ENCODE peak calls at places on chromosome 1, in nine cellular contexts. One of them, this sample, is unnamed.
A peak's percentile ranks its signal among the peaks of the same experiment; 100 is the strongest.

GRCh38 chr1:98323906-98324358 is 337.6 kb upstream of the SNX7 start:
- DNase-seq in left cardiac atrium: peak; percentile 38
- DNase-seq in NCI-H187: no peak
- DNase-seq in C1 segment of cervical spinal cord: no peak
- DNase-seq in OCI-LY7: no peak
- DNase-seq in hypothalamus: no peak
- DNase-seq in fibroblast of the aortic adventitia: peak; percentile 99
- DNase-seq in amygdala: no peak
- DNase-seq in activated CD4-positive, alpha-beta T cell treated with anti-CD3 and anti-CD28 coated beads for 36 hours: peak; percentile 6
- DNase-seq in this sample: no peak

GRCh38 chr1:211482306-211482705 is 9.7 kb downstream of the RD3 start:
- DNase-seq in left cardiac atrium: no peak
- DNase-seq in NCI-H187: no peak
- DNase-seq in C1 segment of cervical spinal cord: no peak
- DNase-seq in OCI-LY7: no peak
- DNase-seq in hypothalamus: no peak
- DNase-seq in fibroblast of the aortic adventitia: no peak
- DNase-seq in amygdala: no peak
- DNase-seq in activated CD4-positive, alpha-beta T cell treated with anti-CD3 and anti-CD28 coated beads for 36 hours: no peak
- DNase-seq in this sample: no peak

GRCh38 chr1:77056525-77056924 is 162.7 kb downstream of the PIGK start:
- DNase-seq in left cardiac atrium: no peak
- DNase-seq in NCI-H187: no peak
- DNase-seq in C1 segment of cervical spinal cord: no peak
- DNase-seq in OCI-LY7: no peak
- DNase-seq in hypothalamus: no peak
- DNase-seq in fibroblast of the aortic adventitia: no peak
- DNase-seq in amygdala: no peak
- DNase-seq in activated CD4-positive, alpha-beta T cell treated with anti-CD3 and anti-CD28 coated beads for 36 hours: no peak
- DNase-seq in this sample: no peak

GRCh38 chr1:176338897-176339296 is 124.1 kb upstream of the PAPPA2 start:
- DNase-seq in left cardiac atrium: no peak
- DNase-seq in NCI-H187: no peak
- DNase-seq in C1 segment of cervical spinal cord: no peak
- DNase-seq in OCI-LY7: no peak
- DNase-seq in hypothalamus: no peak
- DNase-seq in fibroblast of the aortic adventitia: no peak
- DNase-seq in amygdala: no peak
- DNase-seq in activated CD4-positive, alpha-beta T cell treated with anti-CD3 and anti-CD28 coated beads for 36 hours: no peak
- DNase-seq in this sample: no peak

GRCh38 chr1:107124705-107125104 is 16.1 kb upstream of the NTNG1 start:
- DNase-seq in left cardiac atrium: no peak
- DNase-seq in NCI-H187: no peak
- DNase-seq in C1 segment of cervical spinal cord: no peak
- DNase-seq in OCI-LY7: no peak
- DNase-seq in hypothalamus: no peak
- DNase-seq in fibroblast of the aortic adventitia: no peak
- DNase-seq in amygdala: no peak
- DNase-seq in activated CD4-positive, alpha-beta T cell treated with anti-CD3 and anti-CD28 coated beads for 36 hours: no peak
- DNase-seq in this sample: no peak

GRCh38 chr1:29415156-29415830 is 179.0 kb downstream of the PTPRU start:
- DNase-seq in left cardiac atrium: no peak
- DNase-seq in NCI-H187: no peak
- DNase-seq in C1 segment of cervical spinal cord: no peak
- DNase-seq in OCI-LY7: no peak
- DNase-seq in hypothalamus: no peak
- DNase-seq in fibroblast of the aortic adventitia: no peak
- DNase-seq in amygdala: no peak
- DNase-seq in activated CD4-positive, alpha-beta T cell treated with anti-CD3 and anti-CD28 coated beads for 36 hours: peak; percentile 10
- DNase-seq in this sample: no peak

GRCh38 chr1:19765623-19766022 is 34.1 kb downstream of the TMCO4 start:
- DNase-seq in left cardiac atrium: no peak
- DNase-seq in NCI-H187: no peak
- DNase-seq in C1 segment of cervical spinal cord: no peak
- DNase-seq in OCI-LY7: no peak
- DNase-seq in hypothalamus: no peak
- DNase-seq in fibroblast of the aortic adventitia: peak; percentile 89
- DNase-seq in amygdala: no peak
- DNase-seq in activated CD4-positive, alpha-beta T cell treated with anti-CD3 and anti-CD28 coated beads for 36 hours: peak; percentile 72
- DNase-seq in this sample: no peak

GRCh38 chr1:174692313-174692712 is 244.5 kb downstream of the GPR52 start:
- DNase-seq in left cardiac atrium: no peak
- DNase-seq in NCI-H187: no peak
- DNase-seq in C1 segment of cervical spinal cord: no peak
- DNase-seq in OCI-LY7: no peak
- DNase-seq in hypothalamus: no peak
- DNase-seq in fibroblast of the aortic adventitia: peak; percentile 36
- DNase-seq in amygdala: no peak
- DNase-seq in activated CD4-positive, alpha-beta T cell treated with anti-CD3 and anti-CD28 coated beads for 36 hours: no peak
- DNase-seq in this sample: no peak

GRCh38 chr1:7561331-7561921 is 209.7 kb upstream of the VAMP3 start:
- DNase-seq in left cardiac atrium: peak; percentile 16
- DNase-seq in NCI-H187: no peak
- DNase-seq in C1 segment of cervical spinal cord: no peak
- DNase-seq in OCI-LY7: no peak
- DNase-seq in hypothalamus: no peak
- DNase-seq in fibroblast of the aortic adventitia: no peak
- DNase-seq in amygdala: no peak
- DNase-seq in activated CD4-positive, alpha-beta T cell treated with anti-CD3 and anti-CD28 coated beads for 36 hours: peak; percentile 61
- DNase-seq in this sample: no peak

GRCh38 chr1:29365906-29366670 is 129.8 kb downstream of the PTPRU start:
- DNase-seq in left cardiac atrium: no peak
- DNase-seq in NCI-H187: no peak
- DNase-seq in C1 segment of cervical spinal cord: no peak
- DNase-seq in OCI-LY7: no peak
- DNase-seq in hypothalamus: no peak
- DNase-seq in fibroblast of the aortic adventitia: no peak
- DNase-seq in amygdala: no peak
- DNase-seq in activated CD4-positive, alpha-beta T cell treated with anti-CD3 and anti-CD28 coated beads for 36 hours: no peak
- DNase-seq in this sample: no peak

GRCh38 chr1:220235462-220235861 is 36.8 kb downstream of the RAB3GAP2 start:
- DNase-seq in left cardiac atrium: no peak
- DNase-seq in NCI-H187: no peak
- DNase-seq in C1 segment of cervical spinal cord: no peak
- DNase-seq in OCI-LY7: no peak
- DNase-seq in hypothalamus: no peak
- DNase-seq in fibroblast of the aortic adventitia: no peak
- DNase-seq in amygdala: no peak
- DNase-seq in activated CD4-positive, alpha-beta T cell treated with anti-CD3 and anti-CD28 coated beads for 36 hours: no peak
- DNase-seq in this sample: no peak

GRCh38 chr1:27530192-27530591 is 40.2 kb upstream of the WASF2 start:
- DNase-seq in left cardiac atrium: no peak
- DNase-seq in NCI-H187: no peak
- DNase-seq in C1 segment of cervical spinal cord: no peak
- DNase-seq in OCI-LY7: no peak
- DNase-seq in hypothalamus: no peak
- DNase-seq in fibroblast of the aortic adventitia: no peak
- DNase-seq in amygdala: no peak
- DNase-seq in activated CD4-positive, alpha-beta T cell treated with anti-CD3 and anti-CD28 coated beads for 36 hours: no peak
- DNase-seq in this sample: no peak

GRCh38 chr1:22176258-22176657 is 33.4 kb upstream of the WNT4 start:
- DNase-seq in left cardiac atrium: no peak
- DNase-seq in NCI-H187: no peak
- DNase-seq in C1 segment of cervical spinal cord: no peak
- DNase-seq in OCI-LY7: peak; percentile 7
- DNase-seq in hypothalamus: no peak
- DNase-seq in fibroblast of the aortic adventitia: no peak
- DNase-seq in amygdala: no peak
- DNase-seq in activated CD4-positive, alpha-beta T cell treated with anti-CD3 and anti-CD28 coated beads for 36 hours: peak; percentile 66
- DNase-seq in this sample: no peak

GRCh38 chr1:160451119-160451858 is 50.9 kb downstream of the VANGL2 start:
- DNase-seq in left cardiac atrium: no peak
- DNase-seq in NCI-H187: no peak
- DNase-seq in C1 segment of cervical spinal cord: no peak
- DNase-seq in OCI-LY7: no peak
- DNase-seq in hypothalamus: no peak
- DNase-seq in fibroblast of the aortic adventitia: no peak
- DNase-seq in amygdala: no peak
- DNase-seq in activated CD4-positive, alpha-beta T cell treated with anti-CD3 and anti-CD28 coated beads for 36 hours: no peak
- DNase-seq in this sample: no peak

GRCh38 chr1:71548398-71548797 is 467.6 kb upstream of the ZRANB2 start:
- DNase-seq in left cardiac atrium: no peak
- DNase-seq in NCI-H187: no peak
- DNase-seq in C1 segment of cervical spinal cord: no peak
- DNase-seq in OCI-LY7: no peak
- DNase-seq in hypothalamus: no peak
- DNase-seq in fibroblast of the aortic adventitia: no peak
- DNase-seq in amygdala: no peak
- DNase-seq in activated CD4-positive, alpha-beta T cell treated with anti-CD3 and anti-CD28 coated beads for 36 hours: no peak
- DNase-seq in this sample: no peak

GRCh38 chr1:1627842-1628655 is 3.9 kb upstream of the MMP23B start:
- DNase-seq in left cardiac atrium: no peak
- DNase-seq in NCI-H187: no peak
- DNase-seq in C1 segment of cervical spinal cord: no peak
- DNase-seq in OCI-LY7: peak; percentile 1
- DNase-seq in hypothalamus: no peak
- DNase-seq in fibroblast of the aortic adventitia: no peak
- DNase-seq in amygdala: no peak
- DNase-seq in activated CD4-positive, alpha-beta T cell treated with anti-CD3 and anti-CD28 coated beads for 36 hours: no peak
- DNase-seq in this sample: no peak

GRCh38 chr1:9375912-9376311 is 83.2 kb downstream of the SPSB1 start:
- DNase-seq in left cardiac atrium: no peak
- DNase-seq in NCI-H187: no peak
- DNase-seq in C1 segment of cervical spinal cord: no peak
- DNase-seq in OCI-LY7: no peak
- DNase-seq in hypothalamus: no peak
- DNase-seq in fibroblast of the aortic adventitia: peak; percentile 55
- DNase-seq in amygdala: no peak
- DNase-seq in activated CD4-positive, alpha-beta T cell treated with anti-CD3 and anti-CD28 coated beads for 36 hours: no peak
- DNase-seq in this sample: no peak

GRCh38 chr1:43565600-43566360 is 35.1 kb downstream of the PTPRF start:
- DNase-seq in left cardiac atrium: peak; percentile 79
- DNase-seq in NCI-H187: peak; percentile 48
- DNase-seq in C1 segment of cervical spinal cord: peak; percentile 23
- DNase-seq in OCI-LY7: no peak
- DNase-seq in hypothalamus: peak; percentile 31
- DNase-seq in fibroblast of the aortic adventitia: peak; percentile 33
- DNase-seq in amygdala: no peak
- DNase-seq in activated CD4-positive, alpha-beta T cell treated with anti-CD3 and anti-CD28 coated beads for 36 hours: peak; percentile 81
- DNase-seq in this sample: peak; percentile 71

GRCh38 chr1:174158767-174159252 is 510 bp upstream of the RABGAP1L start:
- DNase-seq in left cardiac atrium: no peak
- DNase-seq in NCI-H187: peak; percentile 90
- DNase-seq in C1 segment of cervical spinal cord: no peak
- DNase-seq in OCI-LY7: no peak
- DNase-seq in hypothalamus: no peak
- DNase-seq in fibroblast of the aortic adventitia: no peak
- DNase-seq in amygdala: no peak
- DNase-seq in activated CD4-positive, alpha-beta T cell treated with anti-CD3 and anti-CD28 coated beads for 36 hours: no peak
- DNase-seq in this sample: no peak

GRCh38 chr1:29973406-29973805 is 737.1 kb downstream of the PTPRU start:
- DNase-seq in left cardiac atrium: no peak
- DNase-seq in NCI-H187: no peak
- DNase-seq in C1 segment of cervical spinal cord: no peak
- DNase-seq in OCI-LY7: no peak
- DNase-seq in hypothalamus: no peak
- DNase-seq in fibroblast of the aortic adventitia: no peak
- DNase-seq in amygdala: no peak
- DNase-seq in activated CD4-positive, alpha-beta T cell treated with anti-CD3 and anti-CD28 coated beads for 36 hours: no peak
- DNase-seq in this sample: no peak

GRCh38 chr1:33057095-33057494 is 20.4 kb upstream of the AK2 start:
- DNase-seq in left cardiac atrium: no peak
- DNase-seq in NCI-H187: no peak
- DNase-seq in C1 segment of cervical spinal cord: no peak
- DNase-seq in OCI-LY7: no peak
- DNase-seq in hypothalamus: no peak
- DNase-seq in fibroblast of the aortic adventitia: no peak
- DNase-seq in amygdala: no peak
- DNase-seq in activated CD4-positive, alpha-beta T cell treated with anti-CD3 and anti-CD28 coated beads for 36 hours: no peak
- DNase-seq in this sample: no peak

GRCh38 chr1:45026446-45026845 is 14.4 kb downstream of the UROD start:
- DNase-seq in left cardiac atrium: no peak
- DNase-seq in NCI-H187: no peak
- DNase-seq in C1 segment of cervical spinal cord: no peak
- DNase-seq in OCI-LY7: no peak
- DNase-seq in hypothalamus: no peak
- DNase-seq in fibroblast of the aortic adventitia: peak; percentile 45
- DNase-seq in amygdala: no peak
- DNase-seq in activated CD4-positive, alpha-beta T cell treated with anti-CD3 and anti-CD28 coated beads for 36 hours: no peak
- DNase-seq in this sample: no peak

GRCh38 chr1:84776639-84777038 is 86.4 kb upstream of the SSX2IP start:
- DNase-seq in left cardiac atrium: no peak
- DNase-seq in NCI-H187: no peak
- DNase-seq in C1 segment of cervical spinal cord: no peak
- DNase-seq in OCI-LY7: no peak
- DNase-seq in hypothalamus: no peak
- DNase-seq in fibroblast of the aortic adventitia: peak; percentile 33
- DNase-seq in amygdala: no peak
- DNase-seq in activated CD4-positive, alpha-beta T cell treated with anti-CD3 and anti-CD28 coated beads for 36 hours: no peak
- DNase-seq in this sample: no peak

GRCh38 chr1:163163861-163164582 is 38.7 kb downstream of the RGS5 start:
- DNase-seq in left cardiac atrium: no peak
- DNase-seq in NCI-H187: no peak
- DNase-seq in C1 segment of cervical spinal cord: no peak
- DNase-seq in OCI-LY7: no peak
- DNase-seq in hypothalamus: no peak
- DNase-seq in fibroblast of the aortic adventitia: peak; percentile 17
- DNase-seq in amygdala: no peak
- DNase-seq in activated CD4-positive, alpha-beta T cell treated with anti-CD3 and anti-CD28 coated beads for 36 hours: no peak
- DNase-seq in this sample: no peak

GRCh38 chr1:2411801-2412394 is 466 bp downstream of the PEX10 start:
- DNase-seq in left cardiac atrium: no peak
- DNase-seq in NCI-H187: no peak
- DNase-seq in C1 segment of cervical spinal cord: no peak
- DNase-seq in OCI-LY7: peak; percentile 21
- DNase-seq in hypothalamus: no peak
- DNase-seq in fibroblast of the aortic adventitia: no peak
- DNase-seq in amygdala: no peak
- DNase-seq in activated CD4-positive, alpha-beta T cell treated with anti-CD3 and anti-CD28 coated beads for 36 hours: no peak
- DNase-seq in this sample: no peak

GRCh38 chr1:36349839-36350238 is 26.4 kb upstream of the EVA1B start:
- DNase-seq in left cardiac atrium: no peak
- DNase-seq in NCI-H187: no peak
- DNase-seq in C1 segment of cervical spinal cord: peak; percentile 16
- DNase-seq in OCI-LY7: no peak
- DNase-seq in hypothalamus: no peak
- DNase-seq in fibroblast of the aortic adventitia: peak; percentile 30
- DNase-seq in amygdala: no peak
- DNase-seq in activated CD4-positive, alpha-beta T cell treated with anti-CD3 and anti-CD28 coated beads for 36 hours: no peak
- DNase-seq in this sample: no peak

GRCh38 chr1:20080441-20081330 is 10.7 kb downstream of the PLA2G5 start:
- DNase-seq in left cardiac atrium: no peak
- DNase-seq in NCI-H187: no peak
- DNase-seq in C1 segment of cervical spinal cord: no peak
- DNase-seq in OCI-LY7: peak; percentile 48
- DNase-seq in hypothalamus: no peak
- DNase-seq in fibroblast of the aortic adventitia: no peak
- DNase-seq in amygdala: no peak
- DNase-seq in activated CD4-positive, alpha-beta T cell treated with anti-CD3 and anti-CD28 coated beads for 36 hours: no peak
- DNase-seq in this sample: no peak

GRCh38 chr1:203085528-203086406 is at the start of gene MYOG:
- DNase-seq in left cardiac atrium: no peak
- DNase-seq in NCI-H187: no peak
- DNase-seq in C1 segment of cervical spinal cord: no peak
- DNase-seq in OCI-LY7: no peak
- DNase-seq in hypothalamus: no peak
- DNase-seq in fibroblast of the aortic adventitia: no peak
- DNase-seq in amygdala: no peak
- DNase-seq in activated CD4-positive, alpha-beta T cell treated with anti-CD3 and anti-CD28 coated beads for 36 hours: no peak
- DNase-seq in this sample: no peak

GRCh38 chr1:232644209-232644608 is 14.3 kb upstream of the SIPA1L2 start:
- DNase-seq in left cardiac atrium: no peak
- DNase-seq in NCI-H187: no peak
- DNase-seq in C1 segment of cervical spinal cord: no peak
- DNase-seq in OCI-LY7: no peak
- DNase-seq in hypothalamus: no peak
- DNase-seq in fibroblast of the aortic adventitia: no peak
- DNase-seq in amygdala: no peak
- DNase-seq in activated CD4-positive, alpha-beta T cell treated with anti-CD3 and anti-CD28 coated beads for 36 hours: no peak
- DNase-seq in this sample: no peak

GRCh38 chr1:238767321-238767720 is 619.0 kb upstream of the CHRM3 start:
- DNase-seq in left cardiac atrium: no peak
- DNase-seq in NCI-H187: no peak
- DNase-seq in C1 segment of cervical spinal cord: no peak
- DNase-seq in OCI-LY7: no peak
- DNase-seq in hypothalamus: no peak
- DNase-seq in fibroblast of the aortic adventitia: no peak
- DNase-seq in amygdala: no peak
- DNase-seq in activated CD4-positive, alpha-beta T cell treated with anti-CD3 and anti-CD28 coated beads for 36 hours: no peak
- DNase-seq in this sample: peak; percentile 45

GRCh38 chr1:177811461-177811860 is 158.4 kb downstream of the SEC16B start:
- DNase-seq in left cardiac atrium: no peak
- DNase-seq in NCI-H187: no peak
- DNase-seq in C1 segment of cervical spinal cord: no peak
- DNase-seq in OCI-LY7: no peak
- DNase-seq in hypothalamus: no peak
- DNase-seq in fibroblast of the aortic adventitia: no peak
- DNase-seq in amygdala: no peak
- DNase-seq in activated CD4-positive, alpha-beta T cell treated with anti-CD3 and anti-CD28 coated beads for 36 hours: no peak
- DNase-seq in this sample: no peak